ENCODE peak calls at places on chromosomes 7 and 10, in eight cellular contexts. Z, J, P, T, C, D, M and G are unnamed samples.
A peak's percentile ranks its signal among the peaks of the same experiment; 100 is the strongest.

GRCh38 chr10:110226926-110227641 is 19.7 kb downstream of the MXI1 start:
- DNase-seq in Z (no peak), J (peak; percentile 83), P (peak; percentile 49), T (peak; percentile 67), C (peak; percentile 59), D (no peak), M (peak; percentile 38), G (no peak)

GRCh38 chr10:71719042-71719441 is 536 bp downstream of the C10orf105 start:
- DNase-seq in Z (no peak), J (peak; percentile 61), P (peak; percentile 26), T (no peak), C (no peak), D (no peak), M (no peak), G (no peak)

GRCh38 chr7:47945261-47946015 is 2.8 kb downstream of the PKD1L1 start:
- DNase-seq in Z (no peak), J (peak; percentile 87), P (peak; percentile 75), T (peak; percentile 62), C (peak; percentile 56), D (peak; percentile 52), M (peak; percentile 81), G (peak; percentile 65)

GRCh38 chr7:118281196-118281595 is 56.7 kb downstream of the ANKRD7 start:
- DNase-seq in Z (no peak), J (no peak), P (no peak), T (no peak), C (no peak), D (no peak), M (peak; percentile 22), G (no peak)

GRCh38 chr10:91077549-91078017 is 142.9 kb upstream of the PCGF5 start:
- DNase-seq in Z (no peak), J (peak; percentile 92), P (peak; percentile 44), T (no peak), C (no peak), D (no peak), M (peak; percentile 6), G (peak; percentile 38)

GRCh38 chr10:108454793-108455192 is 1290.3 kb upstream of the SORCS1 start:
- DNase-seq in Z (peak; percentile 32), J (no peak), P (no peak), T (no peak), C (no peak), D (no peak), M (no peak), G (no peak)

GRCh38 chr10:88538038-88538437 is 45.1 kb downstream of the RNLS start:
- DNase-seq in Z (peak; percentile 28), J (no peak), P (peak; percentile 97), T (no peak), C (no peak), D (peak; percentile 49), M (peak; percentile 97), G (no peak)

GRCh38 chr7:128405345-128406146 is 4.2 kb downstream of the IMPDH1 start:
- DNase-seq in Z (no peak), J (peak; percentile 62), P (peak; percentile 50), T (no peak), C (peak; percentile 49), D (no peak), M (no peak), G (peak; percentile 60)

GRCh38 chr7:144379791-144380384 is 23.6 kb downstream of the NOBOX start:
- DNase-seq in Z (no peak), J (no peak), P (no peak), T (no peak), C (no peak), D (no peak), M (no peak), G (no peak)

GRCh38 chr10:68180490-68180889 is 51.4 kb downstream of the ATOH7 start:
- DNase-seq in Z (no peak), J (no peak), P (no peak), T (no peak), C (no peak), D (no peak), M (no peak), G (no peak)

GRCh38 chr10:68179016-68179415 is 52.9 kb downstream of the ATOH7 start:
- DNase-seq in Z (no peak), J (no peak), P (no peak), T (no peak), C (no peak), D (no peak), M (no peak), G (no peak)

GRCh38 chr10:68175954-68176353 is 56.0 kb downstream of the ATOH7 start:
- DNase-seq in Z (no peak), J (no peak), P (no peak), T (no peak), C (no peak), D (no peak), M (no peak), G (peak; percentile 43)

GRCh38 chr10:68176797-68177196 is 55.1 kb downstream of the ATOH7 start:
- DNase-seq in Z (no peak), J (no peak), P (no peak), T (no peak), C (no peak), D (no peak), M (no peak), G (no peak)

DNA sequence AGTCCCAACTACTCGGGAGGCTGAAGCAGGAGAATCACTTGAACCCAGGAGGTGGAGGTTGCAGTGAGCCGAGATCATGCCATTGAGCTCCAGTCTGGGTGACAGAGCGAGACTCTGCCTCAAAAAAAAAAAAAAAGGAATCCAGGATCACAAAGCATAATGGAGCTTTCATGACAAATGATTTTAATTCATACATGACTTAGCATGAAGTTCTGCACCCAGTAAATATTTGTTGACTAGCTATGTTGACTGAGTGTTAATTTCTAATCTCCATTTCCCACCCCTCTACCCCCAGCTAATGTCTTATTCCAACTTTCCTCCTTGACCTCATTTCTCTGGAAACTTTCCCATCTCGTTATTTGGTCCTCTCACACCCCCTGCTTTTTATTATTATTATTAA is 53.3 kb downstream of the ATOH7 start:
- DNase-seq in Z (no peak), J (no peak), P (no peak), T (no peak), C (no peak), D (no peak), M (no peak), G (no peak)
- H3K4me3 ChIP-seq in Z (no peak overlapping the region), J (no peak overlapping the region), P (no peak overlapping the region), T (no peak overlapping the region), C (no peak overlapping the region), D (no peak overlapping the region), M (no peak overlapping the region), G (no peak overlapping the region)

GRCh38 chr7:27162930-27163775 is 2.2 kb downstream of the HOXA9 start:
- DNase-seq in Z (no peak), J (no peak), P (no peak), T (no peak), C (no peak), D (no peak), M (no peak), G (no peak)
- H3K4me3 ChIP-seq in Z (peak overlapping the region; percentile 87), J (no peak overlapping the region), P (no peak overlapping the region), T (no peak overlapping the region), C (no peak overlapping the region), D (no peak overlapping the region), M (no peak overlapping the region), G (no peak overlapping the region)

GRCh38 chr10:116740971-116741370 is 1.4 kb downstream of the HSPA12A start:
- DNase-seq in Z (no peak), J (no peak), P (no peak), T (no peak), C (no peak), D (no peak), M (no peak), G (no peak)
- H3K4me3 ChIP-seq in Z (peak overlapping the region; percentile 98), J (no peak overlapping the region), P (peak overlapping the region; percentile 67), T (peak overlapping the region; percentile 81), C (no peak overlapping the region), D (peak overlapping the region; percentile 50), M (peak overlapping the region; percentile 62), G (no peak overlapping the region)

GRCh38 chr10:35304649-35305048 is 31.7 kb upstream of the CCNY start:
- DNase-seq in Z (no peak), J (no peak), P (no peak), T (no peak), C (peak; percentile 21), D (no peak), M (no peak), G (no peak)

GRCh38 chr10:35294506-35294905 is 41.8 kb upstream of the CCNY start:
- DNase-seq in Z (no peak), J (no peak), P (no peak), T (no peak), C (no peak), D (no peak), M (no peak), G (no peak)

GRCh38 chr10:35300063-35300699 is 36.1 kb upstream of the CCNY start:
- DNase-seq in Z (peak; percentile 29), J (peak; percentile 64), P (peak; percentile 18), T (peak; percentile 55), C (peak; percentile 43), D (no peak), M (peak; percentile 15), G (peak; percentile 94)
- H3K4me3 ChIP-seq in Z (no peak overlapping the region), J (no peak overlapping the region), P (no peak overlapping the region), T (no peak overlapping the region), C (no peak overlapping the region), D (no peak overlapping the region), M (no peak overlapping the region), G (no peak overlapping the region)

DNA sequence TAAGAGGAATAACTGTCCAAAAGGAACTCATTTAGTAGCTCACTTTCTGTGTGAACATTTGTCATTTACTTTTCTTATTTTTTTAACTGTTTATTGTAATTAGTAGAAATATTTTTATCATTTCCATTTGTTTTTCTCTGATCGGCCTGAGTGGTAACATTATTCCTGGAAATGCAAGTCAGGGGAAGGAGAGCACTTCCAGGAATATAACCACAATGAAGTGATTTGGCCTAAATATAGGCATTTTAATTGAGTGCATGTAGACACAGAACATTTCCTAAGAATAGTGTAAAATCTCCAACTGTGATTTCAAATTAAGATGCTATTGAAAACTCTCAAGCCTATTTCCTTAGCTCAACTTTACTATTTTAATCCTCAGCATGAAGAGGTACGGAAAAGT is 86.5 kb upstream of the SKAP2 start:
- DNase-seq in Z (no peak), J (no peak), P (no peak), T (no peak), C (no peak), D (no peak), M (no peak), G (no peak)
- H3K4me3 ChIP-seq in Z (no peak overlapping the region), J (no peak overlapping the region), P (no peak overlapping the region), T (no peak overlapping the region), C (no peak overlapping the region), D (no peak overlapping the region), M (no peak overlapping the region), G (no peak overlapping the region)

GRCh38 chr10:27747096-27747451 is 1.5 kb upstream of the MKX start:
- DNase-seq in Z (no peak), J (no peak), P (no peak), T (no peak), C (peak; percentile 60), D (no peak), M (no peak), G (no peak)

GRCh38 chr10:27745719-27746363 is at the start of gene MKX:
- DNase-seq in Z (no peak), J (peak; percentile 79), P (peak; percentile 51), T (no peak), C (peak; percentile 89), D (no peak), M (no peak), G (peak; percentile 54)

GRCh38 chr10:27745380-27745718 is 270 bp downstream of the MKX start:
- DNase-seq in Z (no peak), J (peak; percentile 43), P (no peak), T (no peak), C (no peak), D (no peak), M (no peak), G (no peak)

GRCh38 chr10:27744478-27745379 is 890 bp downstream of the MKX start:
- DNase-seq in Z (no peak), J (peak; percentile 69), P (peak; percentile 29), T (no peak), C (peak; percentile 63), D (no peak), M (no peak), G (peak; percentile 27)

GRCh38 chr10:27746364-27747095 is 911 bp upstream of the MKX start:
- DNase-seq in Z (no peak), J (no peak), P (no peak), T (no peak), C (no peak), D (no peak), M (no peak), G (peak; percentile 1)
- H3K4me3 ChIP-seq in Z (peak overlapping the region; percentile 66), J (peak overlapping the region; percentile 63), P (peak overlapping the region; percentile 45), T (no peak overlapping the region), C (peak overlapping the region; percentile 48), D (peak overlapping the region; percentile 45), M (no peak overlapping the region), G (no peak overlapping the region)